ENCODE peak calls at places on chromosomes 1 and 21, in ten cellular contexts. S is A673, D is left ventricle myocardium inferior, I is pancreas, O is endodermal cell, T is IMR-90, F is right lobe of liver, X is upper lobe of right lung, U is endothelial cell of umbilical vein, K is stomach. Y is an unnamed sample.

GRCh38 chr1:51421961-51422360 is 91.6 kb upstream of the TTC39A start:
- DNase-seq in S (peak; percentile 79), D (no peak), I (no peak), O (no peak), T (peak; percentile 82), F (no peak), X (no peak), U (peak; percentile 59), K (no peak), Y (no peak)

GRCh38 chr1:226954777-226955176 is 14.7 kb downstream of the COQ8A start:
- DNase-seq in S (no peak), D (no peak), I (no peak), O (no peak), T (no peak), F (peak; percentile 16), X (no peak), U (no peak), K (no peak), Y (no peak)

GRCh38 chr21:45972353-45972715 is 9.2 kb upstream of the COL6A1 start:
- DNase-seq in S (no peak), D (peak; percentile 56), I (no peak), O (no peak), T (no peak), F (no peak), X (peak; percentile 66), U (no peak), K (no peak), Y (peak; percentile 68)

GRCh38 chr1:93845554-93846150 is 33.4 kb downstream of the DNTTIP2 start:
- DNase-seq in S (peak; percentile 56), D (no peak), I (peak; percentile 21), O (peak; percentile 71), T (peak; percentile 94), F (no peak), X (no peak), U (peak; percentile 90), K (no peak), Y (peak; percentile 42)

GRCh38 chr1:6587261-6588005 is 7.6 kb downstream of the ZBTB48 start:
- DNase-seq in S (no peak), D (peak; percentile 84), I (peak; percentile 55), O (no peak), T (no peak), F (peak; percentile 69), X (peak; percentile 72), U (no peak), K (peak; percentile 57), Y (peak; percentile 87)

GRCh38 chr1:10980094-10980577 is 32.3 kb upstream of the TARDBP start:
- DNase-seq in S (no peak), D (peak; percentile 75), I (peak; percentile 94), O (peak; percentile 98), T (peak; percentile 31), F (peak; percentile 95), X (peak; percentile 88), U (no peak), K (peak; percentile 88), Y (peak; percentile 90)

GRCh38 chr1:165851034-165851658 is 23.7 kb downstream of the UCK2 start:
- DNase-seq in S (no peak), D (no peak), I (no peak), O (no peak), T (peak; percentile 40), F (no peak), X (no peak), U (no peak), K (no peak), Y (no peak)

GRCh38 chr1:33261344-33261743 is 5.1 kb downstream of the ZNF362 start:
- DNase-seq in S (no peak), D (no peak), I (no peak), O (no peak), T (no peak), F (no peak), X (no peak), U (no peak), K (no peak), Y (no peak)

GRCh38 chr1:119687391-119688079 is 24.2 kb upstream of the PHGDH start:
- DNase-seq in S (no peak), D (no peak), I (no peak), O (peak; percentile 68), T (no peak), F (no peak), X (no peak), U (no peak), K (no peak), Y (no peak)

GRCh38 chr1:18919949-18920348 is 17.6 kb upstream of the ALDH4A1 start:
- DNase-seq in S (no peak), D (no peak), I (no peak), O (no peak), T (no peak), F (no peak), X (no peak), U (no peak), K (no peak), Y (no peak)

GRCh38 chr1:201503397-201504176 is 3.3 kb downstream of the CSRP1 start:
- DNase-seq in S (peak; percentile 89), D (no peak), I (peak; percentile 43), O (peak; percentile 82), T (peak; percentile 100), F (no peak), X (no peak), U (peak; percentile 96), K (peak; percentile 38), Y (peak; percentile 86)
- H3K4me1 ChIP-seq in S (peaks cover 66% of the 10 kb centered on the region), D (peaks cover 90% of the 10 kb centered on the region), I (peaks cover 44% of the 10 kb centered on the region), O (peaks cover 18% of the 10 kb centered on the region), T (peaks cover 45% of the 10 kb centered on the region), F (peaks cover 87% of the 10 kb centered on the region), X (peaks cover 84% of the 10 kb centered on the region), U (peaks cover 61% of the 10 kb centered on the region), K (peaks cover 90% of the 10 kb centered on the region), Y (peaks cover 2% of the 10 kb centered on the region)

GRCh38 chr21:38810034-38810825 is 4.5 kb downstream of the ETS2 start:
- DNase-seq in S (no peak), D (no peak), I (no peak), O (no peak), T (no peak), F (no peak), X (no peak), U (no peak), K (no peak), Y (no peak)
- H3K4me1 ChIP-seq in S (peaks cover 58% of the 10 kb centered on the region), D (peaks cover 90% of the 10 kb centered on the region), I (no peaks in the 10 kb centered on the region), O (peaks cover 11% of the 10 kb centered on the region), T (peaks cover 23% of the 10 kb centered on the region), F (peaks cover 50% of the 10 kb centered on the region), X (peaks cover 55% of the 10 kb centered on the region), U (peaks cover 43% of the 10 kb centered on the region), K (peaks cover 57% of the 10 kb centered on the region), Y (peaks cover 2% of the 10 kb centered on the region)

DNA sequence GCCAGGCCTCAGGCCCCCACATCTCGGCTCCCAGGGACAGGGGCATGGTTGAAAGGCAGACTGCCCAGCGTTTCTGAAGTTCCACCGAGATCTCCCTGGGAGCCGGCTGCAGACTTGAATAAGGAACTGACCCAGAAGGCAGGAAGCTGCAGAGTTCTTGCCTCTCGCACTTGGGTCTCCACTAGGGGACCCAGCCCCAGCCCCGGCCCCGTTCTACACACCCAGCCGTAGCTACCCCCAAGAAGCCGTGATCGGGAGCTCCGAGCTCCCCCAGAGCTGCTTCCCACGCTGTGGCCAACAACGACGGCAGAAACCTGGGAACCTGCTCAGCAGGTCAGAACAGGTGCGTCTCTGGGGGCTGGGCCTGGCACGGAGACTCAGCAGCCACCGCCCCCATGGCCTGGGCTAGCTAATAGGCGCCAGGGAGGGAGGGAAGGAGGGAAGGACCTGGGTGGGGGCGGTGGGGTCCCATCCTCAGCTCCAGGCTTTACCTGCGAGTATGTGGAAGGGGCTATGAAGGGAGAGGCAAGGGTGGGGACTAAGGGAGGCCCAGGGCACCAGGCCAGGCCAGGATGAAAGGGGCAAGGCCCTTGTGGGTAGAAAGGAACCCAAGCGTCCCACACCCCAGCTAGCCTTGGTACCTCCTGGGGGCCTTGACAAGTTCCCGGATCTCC is at the start of gene NECTIN4:
- DNase-seq in S (no peak), D (no peak), I (peak; percentile 82), O (peak; percentile 67), T (no peak), F (no peak), X (peak; percentile 87), U (no peak), K (peak; percentile 87), Y (no peak)
- H3K4me1 ChIP-seq in S (no peaks in the 10 kb centered on the region), D (no peaks in the 10 kb centered on the region), I (peaks cover 19% of the 10 kb centered on the region), O (peaks cover 6% of the 10 kb centered on the region), T (peaks cover 19% of the 10 kb centered on the region), F (no peaks in the 10 kb centered on the region), X (peaks cover 2% of the 10 kb centered on the region), U (no peaks in the 10 kb centered on the region), K (peaks cover 5% of the 10 kb centered on the region), Y (no peaks in the 10 kb centered on the region)

GRCh38 chr1:9317591-9318331 is 25.1 kb downstream of the SPSB1 start:
- DNase-seq in S (peak; percentile 12), D (peak; percentile 34), I (no peak), O (no peak), T (peak; percentile 74), F (no peak), X (no peak), U (peak; percentile 83), K (no peak), Y (no peak)

GRCh38 chr1:9316080-9316444 is 23.4 kb downstream of the SPSB1 start:
- DNase-seq in S (no peak), D (no peak), I (no peak), O (no peak), T (no peak), F (no peak), X (no peak), U (no peak), K (no peak), Y (no peak)

GRCh38 chr1:9315411-9316079 is 22.9 kb downstream of the SPSB1 start:
- DNase-seq in S (no peak), D (peak; percentile 13), I (no peak), O (no peak), T (peak; percentile 91), F (no peak), X (no peak), U (peak; percentile 23), K (no peak), Y (peak; percentile 72)

GRCh38 chr1:9317072-9317471 is 24.4 kb downstream of the SPSB1 start:
- DNase-seq in S (no peak), D (no peak), I (no peak), O (no peak), T (no peak), F (no peak), X (no peak), U (no peak), K (no peak), Y (no peak)

DNA sequence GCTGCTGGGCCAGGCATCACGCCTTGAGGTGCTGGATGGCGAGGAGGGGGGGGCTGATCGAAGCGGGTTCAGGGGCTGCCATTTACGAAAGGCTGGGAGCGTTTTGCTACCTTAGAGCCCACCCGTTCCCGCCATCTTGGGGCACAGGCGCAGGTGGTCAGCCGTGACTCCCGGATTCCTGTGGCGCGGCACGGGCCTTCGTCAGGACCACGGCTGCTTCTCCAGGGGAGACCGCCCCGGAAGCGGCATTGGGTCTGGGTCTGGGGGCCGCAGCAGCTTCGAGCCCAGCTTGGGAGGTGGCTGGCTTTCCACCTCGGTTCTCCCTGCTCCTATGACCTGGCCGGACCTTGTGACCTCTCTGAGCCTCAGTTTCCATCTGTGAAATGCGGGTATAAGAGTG is 23.8 kb downstream of the SPSB1 start:
- DNase-seq in S (no peak), D (no peak), I (no peak), O (no peak), T (no peak), F (no peak), X (no peak), U (no peak), K (no peak), Y (no peak)
- H3K4me1 ChIP-seq in S (no peaks in the 10 kb centered on the region), D (peaks cover 55% of the 10 kb centered on the region), I (peaks cover under 1% of the 10 kb centered on the region), O (peaks cover 37% of the 10 kb centered on the region), T (peaks cover 43% of the 10 kb centered on the region), F (no peaks in the 10 kb centered on the region), X (peaks cover 27% of the 10 kb centered on the region), U (peaks cover 18% of the 10 kb centered on the region), K (peaks cover 87% of the 10 kb centered on the region), Y (no peaks in the 10 kb centered on the region)

GRCh38 chr1:109983380-109984189 is 980 bp upstream of the AHCYL1 start:
- DNase-seq in S (no peak), D (no peak), I (no peak), O (no peak), T (no peak), F (no peak), X (no peak), U (no peak), K (no peak), Y (no peak)
- H3K4me1 ChIP-seq in S (peaks cover 16% of the 10 kb centered on the region), D (peaks cover 74% of the 10 kb centered on the region), I (peaks cover 11% of the 10 kb centered on the region), O (no peaks in the 10 kb centered on the region), T (peaks cover 27% of the 10 kb centered on the region), F (peaks cover 67% of the 10 kb centered on the region), X (peaks cover 66% of the 10 kb centered on the region), U (peaks cover 42% of the 10 kb centered on the region), K (peaks cover 57% of the 10 kb centered on the region), Y (no peaks in the 10 kb centered on the region)

Y was measured in aorta.